ENCODE peak calls at places on chromosome 16, in seven cellular contexts. K, M, H, L, Q, O and N are unnamed samples.

GRCh38 chr16:17316005-17316404 is 154.8 kb downstream of the XYLT1 start:
- DNase-seq in O (no peak), K (no peak), L (no peak), Q (no peak), H (no peak), M (no peak), N (no peak)

GRCh38 chr16:86682219-86682904 is 104.0 kb downstream of the FOXL1 start:
- DNase-seq in H (no peak), K (no peak), M (no peak), L (no peak), Q (no peak), O (no peak), N (no peak)

GRCh38 chr16:4612474-4612931 is 2.2 kb downstream of the UBALD1 start:
- DNase-seq in K (no peak), O (no peak), M (no peak), H (peak), Q (no peak), L (no peak), N (no peak)

GRCh38 chr16:4987580-4988374 is 29.6 kb downstream of the SEC14L5 start:
- DNase-seq in H (peak), Q (no peak), L (no peak), K (no peak), O (no peak), M (no peak), N (no peak)

GRCh38 chr16:89478576-89479221 is 11.7 kb downstream of the ANKRD11 start:
- DNase-seq in M (no peak), H (no peak), O (no peak), K (no peak), L (no peak), Q (peak), N (no peak)

GRCh38 chr16:67734731-67735201 is 15.7 kb upstream of the GFOD2 start:
- DNase-seq in O (no peak), H (no peak), Q (no peak), K (no peak), L (no peak), M (no peak), N (no peak)

GRCh38 chr16:25838724-25839186 is 147.0 kb downstream of the HS3ST4 start:
- DNase-seq in O (peak), L (peak), H (peak), Q (peak), M (no peak), K (peak), N (no peak)

GRCh38 chr16:46673320-46674013 is 15.5 kb downstream of the VPS35 start:
- DNase-seq in M (no peak), H (peak), K (peak), L (peak), O (peak), Q (peak), N (peak)

GRCh38 chr16:84190731-84191388 is at the start of gene ADAD2:
- DNase-seq in Q (no peak), H (peak), L (no peak), K (no peak), M (no peak), O (no peak), N (no peak)

GRCh38 chr16:490768-491167 is 36.7 kb upstream of the CAPN15 start:
- DNase-seq in K (no peak), O (no peak), L (no peak), H (no peak), M (no peak), Q (no peak), N (no peak)

GRCh38 chr16:28491080-28491969 is 549 bp downstream of the CLN3 start:
- DNase-seq in H (peak), K (no peak), Q (no peak), O (no peak), M (no peak), L (peak), N (peak)

GRCh38 chr16:58661199-58661830 is 23.3 kb downstream of the SLC38A7 start:
- DNase-seq in H (peak), M (no peak), L (no peak), Q (peak), K (peak), O (peak), N (peak)